ENCODE peak calls at places on chromosome 19, in eight cellular contexts. Q is uterus, Y is thyroid gland, S is transverse colon, K is breast epithelium, R is spleen, M is suprapubic skin, Z is Peyer's patch. C is an unnamed sample.

GRCh38 chr19:57708641-57709354 is at the start of gene ZNF154:
- DNase-seq in Q (no peak), Y (peak), S (peak), K (no peak), R (peak), M (no peak), Z (no peak), C (no peak)

GRCh38 chr19:35167251-35168119 is 12.9 kb downstream of the FXYD5 start:
- DNase-seq in Q (no peak), Y (no peak), S (no peak), K (no peak), R (no peak), M (peak), Z (no peak), C (no peak)

GRCh38 chr19:5693195-5694166 is 3.4 kb downstream of the RPL36 start:
- DNase-seq in Q (no peak), Y (no peak), S (no peak), K (no peak), R (peak), M (no peak), Z (peak), C (no peak)

GRCh38 chr19:18496167-18496979 is 25.5 kb downstream of the ELL start:
- DNase-seq in Q (no peak), Y (peak), S (peak), K (no peak), R (peak), M (no peak), Z (peak), C (no peak)

GRCh38 chr19:10271543-10272086 is 695 bp downstream of the ICAM1 start:
- DNase-seq in Q (no peak), Y (no peak), S (peak), K (no peak), R (no peak), M (no peak), Z (no peak), C (no peak)

GRCh38 chr19:19480688-19481087 is 34.7 kb downstream of the TSSK6 start:
- DNase-seq in Q (no peak), Y (no peak), S (no peak), K (no peak), R (no peak), M (peak), Z (no peak), C (no peak)

GRCh38 chr19:11281336-11282049 is 14.5 kb upstream of the TSPAN16 start:
- DNase-seq in Q (no peak), Y (no peak), S (no peak), K (no peak), R (no peak), M (no peak), Z (no peak), C (no peak)

GRCh38 chr19:54189668-54190502 is 505 bp upstream of the MBOAT7 start:
- DNase-seq in Q (peak), Y (peak), S (peak), K (peak), R (peak), M (peak), Z (peak), C (peak)

GRCh38 chr19:29003641-29004409 is 209.1 kb downstream of the UQCRFS1 start:
- DNase-seq in Q (no peak), Y (no peak), S (no peak), K (no peak), R (peak), M (no peak), Z (no peak), C (no peak)

GRCh38 chr19:16608290-16608704 is 19.7 kb downstream of the MED26 start:
- DNase-seq in Q (peak), Y (no peak), S (peak), K (no peak), R (no peak), M (no peak), Z (no peak), C (peak)

GRCh38 chr19:29326351-29326750 is 113.4 kb upstream of the UQCRFS1 start:
- DNase-seq in Q (no peak), Y (no peak), S (no peak), K (no peak), R (no peak), M (no peak), Z (no peak), C (no peak)

GRCh38 chr19:51166846-51167490 is 24.9 kb downstream of the SIGLEC7 start:
- DNase-seq in Q (no peak), Y (no peak), S (peak), K (no peak), R (peak), M (no peak), Z (no peak), C (peak)

GRCh38 chr19:29259867-29260281 is 46.9 kb upstream of the UQCRFS1 start:
- DNase-seq in Q (no peak), Y (no peak), S (no peak), K (no peak), R (no peak), M (peak), Z (no peak), C (no peak)

GRCh38 chr19:33389574-33390119 is 16.1 kb downstream of the CEBPG start:
- DNase-seq in Q (no peak), Y (no peak), S (no peak), K (peak), R (no peak), M (peak), Z (peak), C (peak)

GRCh38 chr19:35704218-35704617 is at the start of gene ZBTB32:
- DNase-seq in Q (no peak), Y (peak), S (peak), K (no peak), R (no peak), M (no peak), Z (no peak), C (no peak)

GRCh38 chr19:35373492-35373891 is 2.6 kb downstream of the GPR42 start:
- DNase-seq in Q (no peak), Y (no peak), S (no peak), K (no peak), R (no peak), M (no peak), Z (no peak), C (no peak)

GRCh38 chr19:18300930-18301717 is 19.7 kb upstream of the JUND start:
- DNase-seq in Q (peak), Y (peak), S (peak), K (no peak), R (no peak), M (peak), Z (peak), C (peak)

GRCh38 chr19:39194832-39195542 is 1.8 kb upstream of the NCCRP1 start:
- DNase-seq in Q (no peak), Y (no peak), S (no peak), K (no peak), R (no peak), M (no peak), Z (no peak), C (no peak)

GRCh38 chr19:5205388-5205787 is 135.2 kb downstream of the PTPRS start:
- DNase-seq in Q (no peak), Y (no peak), S (no peak), K (no peak), R (no peak), M (no peak), Z (no peak), C (no peak)

GRCh38 chr19:5504115-5504514 is 48.9 kb downstream of the ZNRF4 start:
- DNase-seq in Q (no peak), Y (no peak), S (no peak), K (no peak), R (no peak), M (no peak), Z (no peak), C (no peak)

GRCh38 chr19:53905787-53906186 is 3.3 kb upstream of the CACNG7 start:
- DNase-seq in Q (no peak), Y (no peak), S (no peak), K (no peak), R (no peak), M (no peak), Z (no peak), C (no peak)

GRCh38 chr19:55451522-55452380 is 8.7 kb upstream of the SHISA7 start:
- DNase-seq in Q (no peak), Y (no peak), S (no peak), K (no peak), R (no peak), M (no peak), Z (no peak), C (no peak)

GRCh38 chr19:53908106-53908932 is 759 bp upstream of the CACNG7 start:
- DNase-seq in Q (peak), Y (no peak), S (no peak), K (no peak), R (peak), M (no peak), Z (no peak), C (no peak)

GRCh38 chr19:30678168-30678567 is 306.0 kb downstream of the ZNF536 start:
- DNase-seq in Q (no peak), Y (no peak), S (no peak), K (no peak), R (no peak), M (no peak), Z (no peak), C (no peak)

GRCh38 chr19:33193269-33193863 is 764 bp upstream of the LRP3 start:
- DNase-seq in Q (no peak), Y (no peak), S (no peak), K (no peak), R (no peak), M (no peak), Z (peak), C (no peak)

GRCh38 chr19:54325194-54325621 is 12.2 kb upstream of the LILRA5 start:
- DNase-seq in Q (no peak), Y (no peak), S (no peak), K (no peak), R (no peak), M (no peak), Z (no peak), C (peak)

GRCh38 chr19:11964858-11965645 is at the start of gene ZNF763:
- DNase-seq in Q (peak), Y (peak), S (peak), K (peak), R (peak), M (peak), Z (peak), C (peak)

GRCh38 chr19:28899703-28900102 is 313.2 kb downstream of the UQCRFS1 start:
- DNase-seq in Q (no peak), Y (no peak), S (no peak), K (no peak), R (peak), M (no peak), Z (no peak), C (no peak)

GRCh38 chr19:17076539-17076919 is 952 bp downstream of the MYO9B start:
- DNase-seq in Q (no peak), Y (peak), S (peak), K (no peak), R (peak), M (no peak), Z (peak), C (no peak)

GRCh38 chr19:49491804-49492572 is 4.2 kb upstream of the RPS11 start:
- DNase-seq in Q (no peak), Y (no peak), S (no peak), K (no peak), R (no peak), M (no peak), Z (no peak), C (no peak)

GRCh38 chr19:44609219-44609618 is 4.1 kb upstream of the IGSF23 start:
- DNase-seq in Q (no peak), Y (no peak), S (no peak), K (no peak), R (no peak), M (no peak), Z (no peak), C (no peak)

GRCh38 chr19:57473646-57474045 is 3.7 kb downstream of the ZNF772 start:
- DNase-seq in Q (no peak), Y (no peak), S (no peak), K (no peak), R (no peak), M (no peak), Z (no peak), C (no peak)

GRCh38 chr19:30857966-30858490 is 485.8 kb downstream of the ZNF536 start:
- DNase-seq in Q (no peak), Y (no peak), S (no peak), K (no peak), R (no peak), M (no peak), Z (no peak), C (no peak)

GRCh38 chr19:52716578-52716977 is 18.3 kb downstream of the ZNF611 start:
- DNase-seq in Q (no peak), Y (no peak), S (no peak), K (no peak), R (no peak), M (no peak), Z (no peak), C (no peak)

GRCh38 chr19:44623080-44623479 is 9.7 kb downstream of the IGSF23 start:
- DNase-seq in Q (no peak), Y (no peak), S (no peak), K (no peak), R (no peak), M (no peak), Z (peak), C (no peak)

GRCh38 chr19:4712771-4713170 is 10.9 kb downstream of the DPP9 start:
- DNase-seq in Q (no peak), Y (no peak), S (no peak), K (no peak), R (no peak), M (no peak), Z (no peak), C (no peak)

DNA sequence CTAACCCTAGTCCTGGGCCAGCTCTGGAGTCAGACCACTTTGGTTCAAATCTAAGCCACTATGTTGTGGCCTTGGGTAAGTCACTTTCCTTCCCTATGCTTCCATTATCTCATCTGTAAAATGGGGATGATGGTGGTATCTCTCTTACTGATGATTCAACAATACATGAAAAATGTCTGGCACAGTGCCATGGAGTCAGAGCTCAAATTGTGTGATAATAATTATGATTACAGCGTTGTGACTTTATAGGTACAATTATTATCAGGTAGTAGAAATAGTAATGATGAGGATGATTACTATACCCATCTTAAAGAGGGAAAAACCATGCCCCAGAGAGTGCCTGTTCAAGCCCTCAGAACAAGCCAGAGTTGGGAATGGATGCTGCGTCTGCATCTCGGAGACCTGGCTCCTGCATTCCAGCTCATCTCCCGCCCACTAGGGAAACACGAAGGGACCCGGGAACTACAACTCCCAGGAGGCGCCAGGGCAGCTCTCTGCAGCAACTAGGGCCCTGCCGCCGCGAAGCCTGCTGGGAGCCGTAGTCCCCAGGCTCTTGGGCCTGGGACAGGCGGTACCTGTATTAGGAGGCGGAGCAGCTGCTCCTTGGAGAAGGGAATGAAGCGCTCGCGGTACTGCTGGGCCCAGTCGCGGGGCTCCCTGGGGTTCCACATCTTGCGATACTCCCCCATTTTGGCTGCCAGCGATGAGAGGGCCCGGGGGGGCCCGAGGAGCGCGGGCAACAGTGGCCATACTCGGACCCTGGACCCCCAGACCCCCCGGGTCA is 832 bp downstream of the TMEM143 start:
- DNase-seq in Q (peak), Y (peak), S (peak), K (peak), R (peak), M (peak), Z (peak), C (peak)
- TF ChIP-seq POLR2A in Q (peak), Y (peak), S (peak), K (no peak), R (peak), M (no peak), Z (peak), C (peak)

DNA sequence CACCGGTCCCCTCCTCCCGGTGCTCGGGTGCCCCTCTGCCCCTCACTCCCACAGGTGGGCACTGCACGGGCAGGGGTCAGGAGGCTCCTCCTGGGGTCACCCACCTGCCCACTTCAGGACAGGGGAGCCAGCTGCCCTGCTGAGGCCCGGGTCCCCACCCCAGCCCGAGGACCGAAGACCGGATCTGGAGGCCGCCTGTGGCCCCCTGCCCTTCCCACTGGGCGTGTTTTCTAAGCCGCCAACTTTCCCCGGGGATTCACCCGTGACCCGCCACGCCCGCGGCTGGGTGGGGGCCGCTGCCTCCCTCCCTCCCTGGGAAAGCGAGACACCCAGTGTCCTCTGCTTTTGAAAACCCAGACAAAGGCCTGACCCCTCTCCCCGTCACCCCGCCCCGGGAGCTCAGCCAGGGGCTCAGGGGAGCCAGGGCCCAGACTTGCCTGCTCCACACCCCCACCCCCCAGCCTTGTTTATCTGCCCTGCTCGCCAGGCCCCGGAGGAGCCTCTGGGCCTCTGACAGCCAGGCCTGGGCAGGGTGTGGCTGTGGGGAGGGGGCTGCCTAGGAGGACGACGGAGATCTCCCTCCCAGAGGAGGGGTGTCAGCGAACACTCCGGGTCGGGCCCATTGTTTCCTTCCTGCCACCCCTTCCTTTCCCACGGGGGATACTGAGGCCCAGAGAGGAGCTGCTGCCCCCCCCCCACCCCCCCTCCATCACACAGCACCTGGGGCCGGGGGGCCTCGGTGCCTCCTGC is 1.4 kb downstream of the PALM start:
- DNase-seq in Q (peak), Y (no peak), S (no peak), K (no peak), R (no peak), M (peak), Z (no peak), C (peak)
- H3K27ac ChIP-seq in Q (peak), Y (peak), S (peak), K (peak), R (peak), M (peak), Z (peak), C (peak)

GRCh38 chr19:1794424-1795185 is 17.5 kb downstream of the ATP8B3 start:
- DNase-seq in Q (no peak), Y (no peak), S (no peak), K (no peak), R (no peak), M (no peak), Z (no peak), C (no peak)

GRCh38 chr19:1796395-1797142 is 15.5 kb downstream of the ATP8B3 start:
- DNase-seq in Q (no peak), Y (no peak), S (no peak), K (no peak), R (peak), M (peak), Z (no peak), C (no peak)

GRCh38 chr19:1789282-1790020 is 22.6 kb downstream of the ATP8B3 start:
- DNase-seq in Q (no peak), Y (no peak), S (no peak), K (no peak), R (no peak), M (no peak), Z (no peak), C (no peak)

GRCh38 chr19:1790054-1790762 is 21.9 kb downstream of the ATP8B3 start:
- DNase-seq in Q (no peak), Y (no peak), S (no peak), K (no peak), R (no peak), M (no peak), Z (no peak), C (no peak)

DNA sequence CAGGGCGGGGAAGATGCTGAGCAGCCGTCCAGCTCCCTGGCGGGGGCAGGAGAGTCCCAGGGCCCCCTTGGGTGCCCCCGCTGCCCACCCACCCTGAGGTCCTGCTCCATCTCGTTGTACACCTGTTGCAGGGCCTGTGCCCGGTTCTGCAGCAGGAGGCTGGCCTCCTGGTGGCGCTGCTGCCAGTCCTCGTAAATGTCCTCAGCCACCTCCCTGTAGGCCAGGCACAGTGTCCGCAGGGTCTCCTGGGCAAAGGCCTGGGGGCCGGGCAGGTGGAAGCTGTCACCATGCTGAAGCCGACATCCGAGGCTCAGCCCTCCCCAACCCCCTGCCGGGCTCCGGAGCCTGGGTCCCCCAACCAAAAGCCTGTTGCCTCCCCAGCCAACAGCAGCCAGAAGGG is 20.2 kb downstream of the ATP8B3 start:
- DNase-seq in Q (no peak), Y (no peak), S (no peak), K (no peak), R (no peak), M (no peak), Z (no peak), C (no peak)
- TF ChIP-seq CTCF in Q (no peak), Y (no peak), S (no peak), K (no peak), R (no peak), M (no peak), Z (no peak), C (no peak)

GRCh38 chr19:41548047-41548446 is 27.9 kb upstream of the CEACAM21 start:
- DNase-seq in Q (no peak), Y (no peak), S (no peak), K (no peak), R (no peak), M (no peak), Z (no peak), C (no peak)

GRCh38 chr19:41547569-41547968 is 28.4 kb upstream of the CEACAM21 start:
- DNase-seq in Q (no peak), Y (no peak), S (no peak), K (no peak), R (no peak), M (no peak), Z (no peak), C (no peak)

GRCh38 chr19:41551711-41552110 is 24.3 kb upstream of the CEACAM21 start:
- DNase-seq in Q (no peak), Y (no peak), S (no peak), K (no peak), R (no peak), M (no peak), Z (no peak), C (no peak)

GRCh38 chr19:41551212-41551610 is 24.8 kb upstream of the CEACAM21 start:
- DNase-seq in Q (no peak), Y (no peak), S (no peak), K (no peak), R (no peak), M (no peak), Z (no peak), C (no peak)

DNA sequence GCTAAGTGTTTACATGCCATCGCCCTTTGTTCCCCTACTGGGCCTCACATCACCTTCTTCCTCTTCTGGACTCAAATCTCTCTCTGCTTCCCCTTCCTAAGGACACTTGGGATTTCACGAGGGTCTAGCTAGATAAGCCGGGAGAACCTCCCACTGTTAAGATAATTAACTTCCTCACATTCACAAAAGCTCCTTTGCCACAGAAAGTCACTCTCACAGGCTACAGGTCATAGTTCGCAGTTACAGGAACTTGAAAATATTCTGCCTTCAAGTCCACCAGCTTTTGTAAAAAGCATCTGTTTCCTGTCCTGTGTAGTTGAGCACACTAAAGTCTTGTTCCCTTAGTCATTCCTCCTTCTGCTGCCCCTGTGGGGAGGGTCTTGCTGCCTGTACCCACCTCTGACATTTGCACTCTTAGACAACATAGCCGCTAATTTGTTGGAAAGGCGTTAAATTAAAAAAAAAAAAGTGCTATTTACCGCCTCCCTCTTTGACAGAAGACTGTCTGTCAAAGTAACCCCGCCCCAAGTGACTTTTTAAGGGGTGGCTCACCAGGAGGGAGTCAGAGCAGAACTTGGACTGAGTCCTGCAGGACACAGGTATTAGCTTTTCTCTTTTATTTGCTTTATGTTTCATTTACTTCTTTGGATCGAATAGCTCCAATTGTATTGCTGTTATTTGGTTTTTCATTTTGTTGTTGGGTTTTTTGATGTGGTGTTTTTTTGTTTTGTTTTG is 26.8 kb upstream of the CEACAM21 start:
- DNase-seq in Q (no peak), Y (no peak), S (peak), K (no peak), R (no peak), M (no peak), Z (no peak), C (no peak)
- TF ChIP-seq POLR2A in Q (no peak), Y (peak), S (peak), K (no peak), R (peak), M (peak), Z (peak), C (peak)